ENCODE peak calls at places on chromosomes 11 and 22, in five cellular contexts. O is transverse colon; Y is HepG2; A is MM.1S; E is CD8-positive, alpha-beta memory T cell. C is an unnamed sample.

GRCh38 chr11:76120513-76121081 is 85.7 kb downstream of the WNT11 start:
- DNase-seq in Y (no peak), A (no peak), E (no peak), O (peak; percentile 26), C (peak; percentile 52)

GRCh38 chr22:29028468-29028867 is 33.2 kb downstream of the C22orf31 start:
- DNase-seq in Y (no peak), O (no peak), A (no peak), E (no peak), C (no peak)

GRCh38 chr22:17972385-17973181 is 51.8 kb downstream of the MICAL3 start:
- DNase-seq in A (no peak), Y (peak; percentile 84), O (no peak), E (no peak), C (no peak)

GRCh38 chr11:72528121-72528520 is 93.8 kb upstream of the CLPB start:
- DNase-seq in O (no peak), Y (no peak), A (no peak), E (no peak), C (no peak)

GRCh38 chr11:119094816-119095065 is 6.9 kb downstream of the DPAGT1 start:
- DNase-seq in A (peak; percentile 68), O (peak; percentile 88), Y (peak; percentile 64), E (no peak), C (peak; percentile 80)

GRCh38 chr11:65709661-65710060 is 2.4 kb upstream of the KAT5 start:
- DNase-seq in E (no peak), O (no peak), Y (no peak), A (no peak), C (no peak)

GRCh38 chr11:68311155-68312116 is 955 bp upstream of the LRP5 start:
- DNase-seq in Y (no peak), A (no peak), E (no peak), O (no peak), C (no peak)

GRCh38 chr22:45476814-45477213 is 25.9 kb upstream of the FBLN1 start:
- DNase-seq in E (no peak), Y (peak; percentile 39), O (no peak), A (no peak), C (no peak)

GRCh38 chr11:33539659-33540249 is 160.9 kb downstream of the C11orf91 start:
- DNase-seq in E (no peak), A (peak; percentile 39), O (no peak), Y (no peak), C (no peak)

GRCh38 chr11:67674442-67674871 is at the start of gene ALDH3B2:
- DNase-seq in A (no peak), Y (no peak), E (no peak), O (peak; percentile 81), C (peak; percentile 89)

DNA sequence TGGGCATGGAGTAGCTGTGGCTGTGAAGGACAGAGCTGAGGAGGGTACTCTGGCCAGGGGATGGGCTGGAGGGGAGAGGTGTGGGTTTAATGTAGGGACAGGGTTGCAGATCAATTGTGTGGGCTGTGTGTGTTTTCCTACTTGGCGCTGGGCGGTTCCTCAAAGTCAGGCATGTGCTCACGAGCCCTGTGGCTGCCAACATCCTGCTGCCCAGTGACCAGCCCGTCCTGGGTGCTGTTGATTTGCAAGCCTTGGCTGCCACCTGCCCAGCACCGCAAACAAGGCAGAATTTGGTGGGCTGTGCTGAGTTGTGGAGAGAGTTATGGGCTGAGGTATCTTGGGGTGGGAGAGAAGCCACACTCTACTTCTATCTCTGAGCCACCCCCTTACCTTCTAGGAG is 69.2 kb downstream of the SCN3B start:
- DNase-seq in A (no peak), E (no peak), O (peak; percentile 27), Y (no peak), C (no peak)
- H3K36me3 ChIP-seq in A (no peaks in the 10 kb centered on the region), E (no peaks in the 10 kb centered on the region), O (no peaks in the 10 kb centered on the region), Y (no peaks in the 10 kb centered on the region), C (no peaks in the 10 kb centered on the region)

GRCh38 chr22:37485006-37485713 is 1.0 kb downstream of the MFNG start:
- DNase-seq in O (no peak), E (peak; percentile 38), A (peak; percentile 45), Y (no peak), C (no peak)
- H3K4me3 ChIP-seq in O (peak overlapping the region; percentile 16), E (peak overlapping the region; percentile 95), A (peak overlapping the region; percentile 91), Y (no peak overlapping the region), C (peak overlapping the region; percentile 41)

GRCh38 chr11:20450829-20451228 is 63.3 kb downstream of the PRMT3 start:
- DNase-seq in E (no peak), O (no peak), Y (no peak), A (no peak), C (no peak)
- H3K36me3 ChIP-seq in E (no peaks in the 10 kb centered on the region), O (no peaks in the 10 kb centered on the region), Y (no peaks in the 10 kb centered on the region), A (peaks cover 3% of the 10 kb centered on the region), C (no peaks in the 10 kb centered on the region)

DNA sequence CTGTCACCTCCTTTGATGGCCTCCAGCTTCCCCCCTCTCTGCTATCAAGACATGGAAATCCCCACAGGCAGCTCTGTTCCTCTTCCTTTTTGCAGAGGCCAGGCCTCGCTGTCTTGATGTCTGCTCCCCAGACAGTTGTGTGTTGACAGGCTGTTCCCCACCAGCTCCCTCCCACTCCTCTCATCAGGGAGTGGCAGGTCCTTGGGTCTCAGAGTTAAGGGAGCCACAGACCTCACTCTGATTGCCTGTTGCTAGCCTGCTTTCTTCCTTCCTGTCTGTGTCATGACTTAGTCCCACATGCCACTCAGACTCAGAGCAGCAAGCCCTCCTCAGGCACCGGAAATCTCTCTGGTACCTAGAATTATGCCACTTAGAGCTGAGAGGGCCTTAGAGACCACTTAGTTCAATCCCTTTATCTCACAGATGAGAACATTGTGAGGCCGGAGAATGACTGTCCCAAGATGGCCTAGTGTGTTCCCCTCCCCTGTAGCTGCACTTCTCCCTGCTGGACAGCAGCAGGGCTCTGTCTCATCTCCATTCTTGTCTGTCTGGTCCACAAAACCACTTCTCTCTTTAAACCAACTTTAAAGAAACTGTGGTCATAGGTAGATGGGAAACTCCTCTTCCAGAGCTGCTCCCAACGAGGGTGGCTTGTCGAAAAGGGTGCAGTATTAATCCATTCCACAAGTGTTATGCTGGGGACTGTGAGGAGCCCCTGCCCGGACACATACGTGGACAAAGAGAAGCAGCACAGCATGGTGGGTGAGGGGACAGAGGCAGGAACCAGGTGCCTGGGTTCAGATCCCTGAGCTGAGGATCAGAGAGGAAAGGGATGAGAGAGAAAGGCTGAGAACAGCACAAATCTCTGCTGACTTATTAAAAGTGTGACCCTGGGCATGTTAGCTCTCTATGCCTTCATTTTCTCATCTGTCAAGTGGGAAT is 4.2 kb downstream of the AMPD3 start:
- DNase-seq in E (peak; percentile 37), A (peak; percentile 68), Y (no peak), O (no peak), C (no peak)
- H3K4me3 ChIP-seq in E (peak overlapping the region; percentile 28), A (peak overlapping the region; percentile 19), Y (no peak overlapping the region), O (no peak overlapping the region), C (no peak overlapping the region)

GRCh38 chr22:20558534-20558933 is 51.1 kb downstream of the MED15 start:
- DNase-seq in O (no peak), A (no peak), Y (no peak), E (no peak), C (no peak)
- H3K36me3 ChIP-seq in O (peaks cover 3% of the 10 kb centered on the region), A (no peaks in the 10 kb centered on the region), Y (peaks cover 34% of the 10 kb centered on the region), E (peaks cover 44% of the 10 kb centered on the region), C (peaks cover 11% of the 10 kb centered on the region)

GRCh38 chr11:105611837-105612480 is 2.1 kb downstream of the GRIA4 start:
- DNase-seq in E (no peak), Y (no peak), O (no peak), A (no peak), C (no peak)

GRCh38 chr11:105611414-105611813 is 1.5 kb downstream of the GRIA4 start:
- DNase-seq in E (no peak), Y (no peak), O (no peak), A (no peak), C (no peak)

GRCh38 chr11:105609341-105609781 is 512 bp upstream of the GRIA4 start:
- DNase-seq in O (no peak), A (peak; percentile 75), E (no peak), Y (peak; percentile 8), C (peak; percentile 21)

GRCh38 chr11:105609832-105610781 is at the start of gene GRIA4:
- DNase-seq in A (peak; percentile 70), E (no peak), Y (no peak), O (no peak), C (peak; percentile 18)

DNA sequence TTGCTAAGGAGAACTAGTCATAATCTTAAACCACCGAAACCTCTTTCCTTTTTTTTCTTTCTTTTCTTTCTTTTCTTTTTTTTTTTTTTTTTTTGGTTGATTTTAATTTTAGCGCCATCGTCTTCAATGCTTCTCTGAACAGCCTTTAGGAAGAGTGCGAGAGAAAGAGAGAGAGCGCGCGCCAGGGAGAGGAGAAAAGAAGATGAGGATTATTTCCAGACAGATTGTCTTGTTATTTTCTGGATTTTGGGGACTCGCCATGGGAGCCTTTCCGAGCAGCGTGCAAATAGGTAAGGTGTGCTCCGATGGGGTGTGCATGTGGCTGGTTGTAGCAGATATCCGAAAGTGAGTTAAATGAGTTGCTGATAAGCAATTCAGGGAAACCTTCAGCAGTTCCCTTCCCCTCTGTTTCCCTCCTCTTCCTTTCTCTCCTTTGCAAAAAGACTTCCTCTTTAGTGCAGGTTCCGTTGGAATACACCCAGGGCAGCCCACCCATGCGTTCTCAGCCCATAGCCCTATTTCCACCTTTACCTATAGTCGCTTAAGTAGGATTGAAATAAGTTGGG is 1.0 kb downstream of the GRIA4 start:
- DNase-seq in O (no peak), E (no peak), A (no peak), Y (no peak), C (no peak)
- H3K4me3 ChIP-seq in O (peak overlapping the region; percentile 7), E (no peak overlapping the region), A (peak overlapping the region; percentile 65), Y (no peak overlapping the region), C (no peak overlapping the region)

C was measured in colonic mucosa.